ENCODE peak calls at places on chromosomes 7 and 10, in five cellular contexts. P is fibroblast of lung, X is tibial nerve, Q is HepG2, B is thyroid gland. O is an unnamed sample.

GRCh38 chr7:23530355-23530754 is 1.4 kb downstream of the TRA2A start:
- DNase-seq in P (peak), X (no peak), Q (peak), B (peak), O (no peak)

GRCh38 chr10:116809528-116810500 is 39.5 kb upstream of the ENO4 start:
- DNase-seq in P (no peak), X (no peak), Q (peak), B (peak), O (no peak)

GRCh38 chr7:32594965-32595364 is 99.7 kb downstream of the AVL9 start:
- DNase-seq in P (peak), X (no peak), Q (no peak), B (no peak), O (no peak)

GRCh38 chr7:37448637-37449331 is at the start of gene ELMO1:
- DNase-seq in P (peak), X (peak), Q (peak), B (peak), O (no peak)

GRCh38 chr7:7207876-7208275 is 25.5 kb downstream of the C1GALT1 start:
- DNase-seq in P (peak), X (no peak), Q (no peak), B (no peak), O (no peak)

GRCh38 chr7:127863082-127863481 is 168.2 kb downstream of the LRRC4 start:
- DNase-seq in P (no peak), X (no peak), Q (no peak), B (no peak), O (no peak)

GRCh38 chr7:3174515-3175318 is 126.3 kb upstream of the SDK1 start:
- DNase-seq in P (no peak), X (no peak), Q (no peak), B (no peak), O (no peak)

GRCh38 chr7:87628780-87629569 is 777 bp downstream of the RUNDC3B start:
- DNase-seq in P (peak), X (no peak), Q (peak), B (peak), O (no peak)

GRCh38 chr7:153832160-153832559 is 220.0 kb upstream of the DPP6 start:
- DNase-seq in P (no peak), X (no peak), Q (peak), B (no peak), O (no peak)
- TF ChIP-seq CTCF in P (no peak), X (no peak), Q (no peak), B (no peak), O (no peak)

GRCh38 chr10:89923661-89924060 is 222.3 kb downstream of the KIF20B start:
- DNase-seq in P (no peak), X (no peak), Q (no peak), B (no peak), O (no peak)
- H3K4me3 ChIP-seq in P (no peak), X (no peak), Q (no peak), B (no peak), O (no peak)

GRCh38 chr7:118648002-118648401 is 423.5 kb downstream of the ANKRD7 start:
- DNase-seq in P (no peak), X (no peak), Q (no peak), B (no peak), O (no peak)
- TF ChIP-seq CTCF in P (no peak), X (no peak), Q (no peak), B (no peak), O (no peak)

DNA sequence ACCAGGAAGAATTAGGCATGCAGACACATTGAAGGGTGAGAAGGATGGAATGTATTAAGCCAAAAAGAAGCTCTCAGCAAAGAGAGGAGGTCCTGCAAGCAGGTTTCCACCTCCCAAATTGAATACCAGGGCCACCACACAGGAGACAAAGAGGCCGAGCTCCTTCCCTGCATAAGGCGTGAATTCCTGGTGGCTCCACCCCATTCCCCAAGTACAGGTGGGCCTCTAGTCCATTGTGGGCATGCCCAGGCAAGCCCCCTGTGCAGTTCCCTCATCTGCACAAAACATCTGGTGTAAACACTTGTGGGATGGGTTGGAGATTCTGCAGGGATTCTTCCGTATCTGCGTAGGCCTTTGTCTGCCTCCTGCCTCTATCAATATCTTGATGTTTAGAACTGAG is 817.5 kb downstream of the NRG3 start:
- DNase-seq in P (no peak), X (no peak), Q (no peak), B (no peak), O (no peak)
- H3K4me3 ChIP-seq in P (no peak), X (no peak), Q (no peak), B (no peak), O (no peak)

DNA sequence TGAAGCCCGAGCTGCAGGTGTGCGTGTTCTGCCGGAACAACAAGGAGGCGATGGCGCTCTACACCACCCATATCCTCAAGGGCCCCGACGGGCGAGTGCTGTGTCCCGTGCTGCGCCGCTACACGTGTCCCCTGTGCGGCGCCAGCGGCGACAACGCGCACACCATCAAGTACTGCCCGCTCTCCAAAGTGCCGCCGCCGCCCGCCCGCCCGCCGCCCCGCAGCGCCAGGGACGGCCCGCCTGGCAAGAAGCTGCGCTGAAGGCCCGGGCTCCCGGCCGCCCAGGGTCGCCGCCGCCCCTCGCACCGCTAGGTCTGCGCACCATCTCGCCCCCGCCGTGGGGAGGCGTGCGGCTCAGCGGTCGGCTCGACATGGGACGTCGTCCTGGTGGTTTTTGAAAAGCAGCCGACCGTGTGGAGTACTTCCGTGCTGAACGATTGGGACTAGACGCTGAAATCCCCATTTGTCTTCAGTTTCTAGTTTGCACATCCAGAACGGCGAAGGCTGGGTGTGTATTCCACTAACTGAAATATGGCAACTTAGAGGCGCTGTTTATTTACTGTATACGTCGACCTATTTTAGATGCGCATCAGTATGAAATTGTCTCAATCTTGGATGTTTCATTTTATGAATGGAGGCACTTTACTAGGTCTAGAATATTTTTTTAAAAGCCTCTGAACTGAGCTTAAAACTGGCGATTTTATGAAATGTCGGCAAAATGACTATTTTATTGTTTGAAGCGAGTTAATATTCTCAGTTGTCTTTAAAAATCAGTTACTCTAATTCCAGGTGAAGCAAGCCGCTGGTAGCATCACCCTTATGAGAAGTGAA is 1.1 kb downstream of the NANOS1 start:
- DNase-seq in P (peak), X (no peak), Q (peak), B (peak), O (no peak)
- TF ChIP-seq CTCF in P (no peak), X (no peak), Q (peak), B (no peak), O (no peak)

GRCh38 chr7:818031-818699 is 14.1 kb upstream of the SUN1 start:
- DNase-seq in P (peak), X (no peak), Q (peak), B (no peak), O (no peak)
- H3K4me3 ChIP-seq in P (peak), X (no peak), Q (peak), B (no peak), O (no peak)

GRCh38 chr7:142375710-142376313 is 118.0 kb upstream of the PRSS58 start:
- DNase-seq in P (no peak), X (peak), Q (no peak), B (peak), O (no peak)
- TF ChIP-seq CTCF in P (peak), X (no peak), Q (peak), B (no peak), O (peak)